ENCODE peak calls at places on chromosome 3, in four cellular contexts. P is AG10803; T is left ventricle myocardium inferior; G is activated naive CD4-positive, alpha-beta T cell. Q is an unnamed sample.

GRCh38 chr3:146259880-146260589 is 9.1 kb upstream of the PLSCR4 start:
- DNase-seq in P (no peak), T (no peak), G (no peak), Q (no peak)

GRCh38 chr3:192916455-192917257 is 1.0 kb downstream of the MB21D2 start:
- DNase-seq in P (peak), T (peak), G (no peak), Q (peak)

GRCh38 chr3:38643592-38643991 is 5.9 kb downstream of the SCN5A start:
- DNase-seq in P (no peak), T (no peak), G (no peak), Q (no peak)

GRCh38 chr3:43243590-43244587 is 42.5 kb upstream of the SNRK start:
- DNase-seq in P (peak), T (no peak), G (no peak), Q (no peak)

GRCh38 chr3:146895026-146895749 is 290.0 kb upstream of the PLSCR5 start:
- DNase-seq in P (peak), T (no peak), G (no peak), Q (no peak)

GRCh38 chr3:185457376-185457775 is 41.5 kb downstream of the TMEM41A start:
- DNase-seq in P (no peak), T (no peak), G (no peak), Q (no peak)

GRCh38 chr3:141556034-141556433 is 69.2 kb downstream of the RASA2 start:
- DNase-seq in P (no peak), T (no peak), G (no peak), Q (no peak)

GRCh38 chr3:110969229-110970211 is 102.1 kb upstream of the NECTIN3 start:
- DNase-seq in P (no peak), T (no peak), G (no peak), Q (no peak)

Q was measured in mesothelial cell of epicardium.